ENCODE peak calls at places on chromosome 3, in seven cellular contexts. Y is heart right ventricle, H is adrenal gland, N is OCI-LY7, M is mucosa of descending colon, U is astrocyte, A is cardiac muscle cell. I is an unnamed sample.
A peak's percentile ranks its signal among the peaks of the same experiment; 100 is the strongest.

GRCh38 chr3:187165144-187165543 is 25.8 kb upstream of the RPL39L start:
- DNase-seq in U (peak; percentile 37), H (no peak), N (peak; percentile 79), A (peak; percentile 84), M (no peak), Y (peak; percentile 45), I (no peak)

GRCh38 chr3:76646921-76647562 is 392.9 kb upstream of the ROBO2 start:
- DNase-seq in U (no peak), A (no peak), N (no peak), H (no peak), Y (no peak), M (no peak), I (no peak)

GRCh38 chr3:140128217-140129137 is 193.5 kb downstream of the CLSTN2 start:
- DNase-seq in M (no peak), N (peak; percentile 35), Y (peak; percentile 23), H (peak; percentile 33), A (peak; percentile 70), U (no peak), I (no peak)

GRCh38 chr3:12117473-12117872 is 41.2 kb downstream of the TIMP4 start:
- DNase-seq in H (no peak), A (no peak), M (no peak), Y (no peak), U (no peak), N (no peak), I (no peak)

GRCh38 chr3:31853580-31853979 is 127.5 kb downstream of the OSBPL10 start:
- DNase-seq in H (no peak), A (no peak), M (no peak), N (peak; percentile 82), Y (no peak), U (no peak), I (no peak)

GRCh38 chr3:47318921-47319320 is 36.2 kb downstream of the KLHL18 start:
- DNase-seq in A (no peak), N (no peak), M (no peak), U (no peak), H (no peak), Y (no peak), I (no peak)

GRCh38 chr3:10437272-10437994 is 68.0 kb downstream of the ATP2B2 start:
- DNase-seq in H (no peak), U (peak; percentile 85), M (no peak), Y (no peak), A (no peak), N (no peak), I (peak; percentile 57)

GRCh38 chr3:47409284-47409683 is 28.5 kb downstream of the PTPN23 start:
- DNase-seq in A (no peak), M (no peak), U (no peak), N (no peak), H (no peak), Y (no peak), I (no peak)

GRCh38 chr3:45211466-45212094 is 14.5 kb downstream of the TMEM158 start:
- DNase-seq in Y (no peak), N (no peak), M (no peak), H (peak; percentile 84), A (no peak), U (no peak), I (no peak)

GRCh38 chr3:168117059-168117458 is 21.3 kb upstream of the GOLIM4 start:
- DNase-seq in M (no peak), U (peak; percentile 75), Y (no peak), H (no peak), N (no peak), A (no peak), I (peak; percentile 54)

GRCh38 chr3:76998555-76998954 is 41.3 kb upstream of the ROBO2 start:
- DNase-seq in H (no peak), N (no peak), U (no peak), A (no peak), Y (no peak), M (no peak), I (no peak)

GRCh38 chr3:11552289-11553264 is 91.1 kb downstream of the VGLL4 start:
- DNase-seq in N (no peak), M (no peak), Y (no peak), A (no peak), H (peak; percentile 16), U (no peak), I (no peak)

GRCh38 chr3:17678116-17678741 is 64.2 kb downstream of the TBC1D5 start:
- DNase-seq in M (no peak), U (peak; percentile 63), N (no peak), H (no peak), Y (no peak), A (no peak), I (peak; percentile 6)

GRCh38 chr3:168608926-168609325 is 513.2 kb upstream of the GOLIM4 start:
- DNase-seq in U (no peak), M (no peak), H (no peak), N (no peak), A (peak; percentile 56), Y (no peak), I (no peak)

GRCh38 chr3:15064299-15064834 is 748 bp downstream of the MRPS25 start:
- DNase-seq in U (no peak), A (no peak), N (peak; percentile 54), M (no peak), Y (no peak), H (peak; percentile 37), I (peak; percentile 11)

GRCh38 chr3:48186993-48187578 is 1.1 kb downstream of the CDC25A start:
- DNase-seq in U (no peak), M (no peak), Y (no peak), H (no peak), N (peak; percentile 18), A (peak; percentile 32), I (no peak)

GRCh38 chr3:152245498-152246175 is 23.1 kb upstream of the MBNL1 start:
- DNase-seq in N (peak; percentile 49), H (no peak), A (no peak), Y (no peak), U (no peak), M (no peak), I (no peak)

GRCh38 chr3:152243301-152243711 is 25.4 kb upstream of the MBNL1 start:
- DNase-seq in Y (no peak), M (no peak), U (no peak), H (no peak), N (peak; percentile 75), A (no peak), I (no peak)

GRCh38 chr3:152241142-152242067 is 27.3 kb upstream of the MBNL1 start:
- DNase-seq in M (no peak), U (peak; percentile 32), N (no peak), A (no peak), Y (no peak), H (no peak), I (no peak)

DNA sequence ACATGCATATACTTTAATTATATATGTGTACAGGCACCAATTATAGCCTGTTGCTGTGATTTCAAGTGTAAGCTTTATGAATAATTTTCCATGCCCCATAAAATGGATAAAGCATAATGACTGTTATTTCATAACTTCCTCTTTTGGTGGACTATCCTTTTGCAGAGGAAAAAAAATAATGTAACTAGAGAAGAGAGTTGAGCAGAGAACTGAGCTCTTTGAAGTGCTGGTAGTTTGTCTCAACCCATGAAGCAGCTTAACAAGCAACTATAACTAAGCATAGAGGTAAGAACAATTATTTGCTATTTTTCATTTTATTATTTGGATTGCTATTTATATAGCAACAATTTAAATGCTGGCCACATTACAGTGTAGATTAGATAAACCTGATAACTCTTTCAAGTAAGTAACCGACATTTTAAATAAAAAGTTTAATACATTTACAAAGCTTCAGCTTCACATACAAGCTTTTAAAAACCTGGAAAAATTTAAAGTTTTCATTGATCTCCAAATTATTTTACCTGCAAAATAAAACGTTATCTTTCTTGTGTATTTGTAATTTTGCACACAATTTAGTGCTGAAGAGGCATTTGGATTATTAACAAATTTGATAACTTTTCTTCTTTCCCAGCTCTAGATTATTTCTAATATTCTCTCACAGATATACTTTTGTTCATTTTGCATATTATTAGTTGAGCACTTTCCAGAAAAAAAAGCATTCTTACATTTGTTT is 24.4 kb upstream of the MBNL1 start:
- DNase-seq in A (no peak), M (no peak), H (no peak), Y (no peak), U (no peak), N (peak; percentile 64), I (no peak)
- H3K4me1 ChIP-seq in A (peaks cover 6% of the 10 kb centered on the region), M (no peaks in the 10 kb centered on the region), H (peaks cover 8% of the 10 kb centered on the region), Y (no peaks in the 10 kb centered on the region), U (no peaks in the 10 kb centered on the region), N (peaks cover 71% of the 10 kb centered on the region), I (peaks cover 31% of the 10 kb centered on the region)

GRCh38 chr3:159620873-159621272 is 367.8 kb upstream of the IL12A start:
- DNase-seq in H (no peak), A (no peak), M (no peak), U (peak; percentile 80), N (no peak), Y (no peak), I (peak; percentile 78)
- H3K4me3 ChIP-seq in H (no peak overlapping the region), A (no peak overlapping the region), M (no peak overlapping the region), U (peak overlapping the region; percentile 14), N (no peak overlapping the region), Y (no peak overlapping the region), I (no peak overlapping the region)

GRCh38 chr3:72079369-72079872 is 294.5 kb upstream of the PROK2 start:
- DNase-seq in N (peak; percentile 64), A (no peak), H (no peak), U (no peak), Y (no peak), M (no peak), I (no peak)

GRCh38 chr3:72080101-72080500 is 295.2 kb upstream of the PROK2 start:
- DNase-seq in U (no peak), H (no peak), N (no peak), M (no peak), Y (no peak), A (no peak), I (no peak)

GRCh38 chr3:72078661-72079368 is 293.9 kb upstream of the PROK2 start:
- DNase-seq in N (peak; percentile 40), U (no peak), H (no peak), A (no peak), Y (no peak), M (no peak), I (no peak)

GRCh38 chr3:72080800-72081199 is 295.9 kb upstream of the PROK2 start:
- DNase-seq in A (no peak), Y (no peak), M (no peak), H (no peak), N (no peak), U (no peak), I (no peak)

GRCh38 chr3:72077473-72078259 is 292.7 kb upstream of the PROK2 start:
- DNase-seq in Y (no peak), H (no peak), M (no peak), N (peak; percentile 86), A (no peak), U (no peak), I (no peak)
- H3K9me3 ChIP-seq in Y (no peaks in the 10 kb centered on the region), H (no peaks in the 10 kb centered on the region), M (peaks cover 13% of the 10 kb centered on the region), N (peaks cover 18% of the 10 kb centered on the region), A (no peaks in the 10 kb centered on the region), U (no peaks in the 10 kb centered on the region), I (peaks cover 5% of the 10 kb centered on the region)

GRCh38 chr3:56787258-56787777 is 14.4 kb downstream of the ARHGEF3 start:
- DNase-seq in M (no peak), A (no peak), H (no peak), N (peak; percentile 24), U (no peak), Y (no peak), I (no peak)

GRCh38 chr3:56790016-56790950 is 11.5 kb downstream of the ARHGEF3 start:
- DNase-seq in A (no peak), U (no peak), M (no peak), H (peak; percentile 61), Y (no peak), N (no peak), I (no peak)

GRCh38 chr3:56787784-56788256 is 13.9 kb downstream of the ARHGEF3 start:
- DNase-seq in Y (no peak), M (no peak), H (no peak), U (no peak), A (no peak), N (no peak), I (no peak)

GRCh38 chr3:56785499-56785898 is 16.2 kb downstream of the ARHGEF3 start:
- DNase-seq in M (no peak), N (no peak), H (no peak), A (no peak), U (no peak), Y (no peak), I (no peak)

GRCh38 chr3:56788506-56788905 is 13.2 kb downstream of the ARHGEF3 start:
- DNase-seq in H (no peak), Y (no peak), N (no peak), U (no peak), M (no peak), A (no peak), I (no peak)
- H3K4me1 ChIP-seq in H (peaks cover 95% of the 10 kb centered on the region), Y (peaks cover 77% of the 10 kb centered on the region), N (peaks cover 48% of the 10 kb centered on the region), U (peaks cover 10% of the 10 kb centered on the region), M (peaks cover 9% of the 10 kb centered on the region), A (peaks cover 12% of the 10 kb centered on the region), I (peaks cover 2% of the 10 kb centered on the region)

I was measured in SJSA1.